ENCODE peak calls at places on chromosomes 16 and 17, in five cellular contexts. B is OCI-LY7; K is epithelial cell of esophagus; I is activated CD8-positive, alpha-beta memory T cell treated with anti-CD3 and anti-CD28 coated beads for 1 hour; M is HEK293T. F is an unnamed sample.

GRCh38 chr16:88063201-88063773 is 112.1 kb downstream of the BANP start:
- DNase-seq in K (no peak), M (no peak), B (no peak), I (no peak), F (no peak)

GRCh38 chr17:79338589-79338988 is 264.0 kb downstream of the ENGASE start:
- DNase-seq in B (peak; percentile 33), M (no peak), I (no peak), K (peak; percentile 42), F (peak; percentile 44)

GRCh38 chr17:50568659-50569058 is 8.1 kb downstream of the CACNA1G start:
- DNase-seq in I (no peak), M (no peak), B (no peak), K (no peak), F (no peak)

GRCh38 chr16:19666451-19666850 is 51.6 kb downstream of the KNOP1 start:
- DNase-seq in M (no peak), I (no peak), K (no peak), B (no peak), F (no peak)

GRCh38 chr17:56798916-56799315 is 34.8 kb downstream of the C17orf67 start:
- DNase-seq in I (no peak), B (no peak), M (no peak), K (no peak), F (no peak)

GRCh38 chr17:57911021-57911420 is 44.2 kb downstream of the CUEDC1 start:
- DNase-seq in B (no peak), I (no peak), M (no peak), K (no peak), F (no peak)

GRCh38 chr17:14205992-14206461 is 30.6 kb downstream of the CDRT15 start:
- DNase-seq in K (peak; percentile 96), B (no peak), M (no peak), I (peak; percentile 55), F (peak; percentile 99)

GRCh38 chr17:80861892-80862291 is 129.7 kb upstream of the CHMP6 start:
- DNase-seq in B (no peak), M (peak; percentile 42), K (peak; percentile 98), I (peak; percentile 25), F (no peak)

GRCh38 chr16:25109643-25110042 is 1.9 kb upstream of the LCMT1 start:
- DNase-seq in K (peak; percentile 97), M (no peak), B (no peak), I (no peak), F (peak; percentile 91)

GRCh38 chr16:23435500-23435899 is 17.5 kb downstream of the COG7 start:
- DNase-seq in B (peak; percentile 78), M (peak; percentile 74), I (peak; percentile 39), K (peak; percentile 62), F (peak; percentile 72)

GRCh38 chr16:75494696-75495601 is at the start of gene CHST6:
- DNase-seq in B (no peak), I (no peak), K (no peak), M (peak; percentile 57), F (no peak)

GRCh38 chr17:718075-718474 is 3.4 kb upstream of the VPS53 start:
- DNase-seq in B (no peak), M (no peak), I (no peak), K (no peak), F (no peak)

GRCh38 chr16:84454611-84455010 is 49.8 kb downstream of the MEAK7 start:
- DNase-seq in M (no peak), I (no peak), K (no peak), B (no peak), F (no peak)

GRCh38 chr16:67236551-67237395 is 9.8 kb downstream of the TMEM208 start:
- DNase-seq in M (peak; percentile 97), I (no peak), K (peak; percentile 79), B (peak; percentile 83), F (peak; percentile 51)

GRCh38 chr16:23597003-23597756 is 1.1 kb upstream of the NDUFAB1 start:
- DNase-seq in M (peak; percentile 52), K (peak; percentile 39), B (peak; percentile 83), I (no peak), F (peak; percentile 20)

GRCh38 chr16:28087675-28088285 is 24.3 kb upstream of the GSG1L start:
- DNase-seq in B (no peak), M (no peak), K (no peak), I (no peak), F (no peak)

GRCh38 chr17:7834554-7834890 is 505 bp downstream of the KDM6B start:
- DNase-seq in I (no peak), K (peak; percentile 39), M (no peak), B (no peak), F (no peak)

GRCh38 chr16:1980026-1980769 is 1.1 kb downstream of the NOXO1 start:
- DNase-seq in M (no peak), B (no peak), K (peak; percentile 26), I (no peak), F (no peak)

GRCh38 chr16:67342616-67343015 is 16.0 kb downstream of the LRRC36 start:
- DNase-seq in M (no peak), B (no peak), I (no peak), K (no peak), F (no peak)

GRCh38 chr17:10875984-10876555 is 38.2 kb upstream of the PIRT start:
- DNase-seq in B (peak; percentile 41), M (peak; percentile 61), I (no peak), K (peak; percentile 39), F (peak; percentile 41)

GRCh38 chr17:59167571-59168001 is 12.0 kb downstream of the PRR11 start:
- DNase-seq in B (no peak), K (peak; percentile 53), I (no peak), M (no peak), F (peak; percentile 64)

GRCh38 chr17:66829386-66829864 is 5.5 kb upstream of the CACNG5 start:
- DNase-seq in B (no peak), K (peak; percentile 78), I (no peak), M (peak; percentile 61), F (peak; percentile 77)

GRCh38 chr16:85144026-85144915 is 32.0 kb upstream of the CIBAR2 start:
- DNase-seq in M (no peak), I (no peak), B (no peak), K (no peak), F (no peak)

GRCh38 chr16:920722-921121 is 50.1 kb downstream of the LMF1 start:
- DNase-seq in I (no peak), B (no peak), K (no peak), M (no peak), F (no peak)

F was measured in PC-3.